ENCODE peak calls at places on chromosomes 6 and 20, in ten cellular contexts. X is GM12878; K is uterus; C is A549; T is hepatocyte; L is kidney epithelial cell; N is mucosa of descending colon; Z is CD8-positive, alpha-beta memory T cell; D is tibial artery; J is Panc1. H is an unnamed sample.

GRCh38 chr20:21808863-21809664 is 103.6 kb downstream of the PAX1 start:
- DNase-seq in X (no peak), K (no peak), C (peak), T (peak), L (no peak), N (peak), Z (peak), D (peak), J (no peak), H (no peak)

GRCh38 chr20:32165836-32166545 is 41.6 kb downstream of the PLAGL2 start:
- DNase-seq in X (no peak), K (peak), C (no peak), T (no peak), L (no peak), N (peak), Z (no peak), D (peak), J (no peak), H (peak)

GRCh38 chr20:8116067-8116811 is 15.8 kb upstream of the PLCB1 start:
- DNase-seq in X (no peak), K (no peak), C (no peak), T (no peak), L (no peak), N (no peak), Z (no peak), D (no peak), J (no peak), H (no peak)

GRCh38 chr6:2021713-2022125 is 223.7 kb downstream of the GMDS start:
- DNase-seq in X (no peak), K (peak), C (no peak), T (peak), L (no peak), N (peak), Z (no peak), D (peak), J (no peak), H (no peak)

GRCh38 chr20:62356948-62357667 is 10.0 kb downstream of the LAMA5 start:
- DNase-seq in X (no peak), K (peak), C (peak), T (no peak), L (no peak), N (no peak), Z (no peak), D (peak), J (no peak), H (no peak)

GRCh38 chr20:50330504-50331313 is 140.1 kb downstream of the CEBPB start:
- DNase-seq in X (no peak), K (no peak), C (no peak), T (no peak), L (no peak), N (peak), Z (no peak), D (no peak), J (no peak), H (no peak)

GRCh38 chr20:4521170-4521968 is 200.3 kb upstream of the PRND start:
- DNase-seq in X (no peak), K (no peak), C (no peak), T (no peak), L (no peak), N (no peak), Z (no peak), D (no peak), J (no peak), H (no peak)

GRCh38 chr20:12166053-12166717 is 248.5 kb downstream of the BTBD3 start:
- DNase-seq in X (no peak), K (peak), C (no peak), T (peak), L (peak), N (no peak), Z (no peak), D (no peak), J (no peak), H (no peak)

GRCh38 chr6:1965596-1966224 is 279.7 kb downstream of the GMDS start:
- DNase-seq in X (no peak), K (no peak), C (no peak), T (no peak), L (no peak), N (no peak), Z (no peak), D (no peak), J (no peak), H (no peak)

GRCh38 chr6:110366241-110366640 is 8.1 kb upstream of the METTL24 start:
- DNase-seq in X (no peak), K (no peak), C (no peak), T (peak), L (no peak), N (no peak), Z (no peak), D (no peak), J (no peak), H (no peak)

GRCh38 chr20:59515013-59515905 is 89.1 kb upstream of the PHACTR3 start:
- DNase-seq in X (no peak), K (no peak), C (peak), T (peak), L (no peak), N (peak), Z (no peak), D (peak), J (no peak), H (peak)

GRCh38 chr6:158769228-158769627 is 49.9 kb downstream of the EZR start:
- DNase-seq in X (no peak), K (no peak), C (no peak), T (no peak), L (no peak), N (no peak), Z (no peak), D (no peak), J (no peak), H (no peak)

GRCh38 chr6:20251525-20251924 is 39.3 kb upstream of the MBOAT1 start:
- DNase-seq in X (no peak), K (no peak), C (no peak), T (no peak), L (no peak), N (no peak), Z (no peak), D (no peak), J (no peak), H (no peak)

GRCh38 chr6:144659202-144659731 is 374.1 kb downstream of the UTRN start:
- DNase-seq in X (no peak), K (peak), C (no peak), T (peak), L (peak), N (no peak), Z (no peak), D (no peak), J (no peak), H (peak)

GRCh38 chr20:10079964-10080363 is 45.2 kb downstream of the ANKEF1 start:
- DNase-seq in X (no peak), K (no peak), C (peak), T (no peak), L (no peak), N (no peak), Z (no peak), D (no peak), J (no peak), H (peak)

GRCh38 chr6:138323821-138324220 is 53.9 kb upstream of the SMIM28 start:
- DNase-seq in X (no peak), K (no peak), C (no peak), T (no peak), L (no peak), N (no peak), Z (no peak), D (no peak), J (no peak), H (no peak)

GRCh38 chr6:164926686-164927085 is 382.7 kb downstream of the C6orf118 start:
- DNase-seq in X (no peak), K (no peak), C (no peak), T (no peak), L (no peak), N (no peak), Z (no peak), D (no peak), J (no peak), H (peak)

GRCh38 chr6:108838101-108838717 is 10.0 kb upstream of the ARMC2 start:
- DNase-seq in X (no peak), K (no peak), C (peak), T (peak), L (peak), N (no peak), Z (no peak), D (no peak), J (no peak), H (peak)

GRCh38 chr6:154261688-154262397 is 94.8 kb downstream of the IPCEF1 start:
- DNase-seq in X (no peak), K (no peak), C (no peak), T (no peak), L (no peak), N (no peak), Z (no peak), D (no peak), J (no peak), H (no peak)

GRCh38 chr6:29789176-29789575 is 38.4 kb upstream of the HLA-G start:
- DNase-seq in X (no peak), K (no peak), C (no peak), T (no peak), L (no peak), N (no peak), Z (no peak), D (no peak), J (no peak), H (no peak)

GRCh38 chr20:16701296-16701695 is 28.5 kb upstream of the SNRPB2 start:
- DNase-seq in X (no peak), K (no peak), C (peak), T (no peak), L (no peak), N (no peak), Z (no peak), D (no peak), J (peak), H (peak)

GRCh38 chr6:144265390-144265789 is 19.7 kb upstream of the UTRN start:
- DNase-seq in X (peak), K (no peak), C (peak), T (peak), L (no peak), N (no peak), Z (no peak), D (no peak), J (peak), H (peak)

GRCh38 chr6:17940151-17940791 is 47.2 kb downstream of the KIF13A start:
- DNase-seq in X (no peak), K (no peak), C (no peak), T (no peak), L (no peak), N (no peak), Z (no peak), D (no peak), J (no peak), H (no peak)
- H3K4me3 ChIP-seq in X (no peak), K (no peak), C (no peak), T (no peak), L (no peak), N (no peak), Z (no peak), D (no peak), J (no peak), H (no peak)

DNA sequence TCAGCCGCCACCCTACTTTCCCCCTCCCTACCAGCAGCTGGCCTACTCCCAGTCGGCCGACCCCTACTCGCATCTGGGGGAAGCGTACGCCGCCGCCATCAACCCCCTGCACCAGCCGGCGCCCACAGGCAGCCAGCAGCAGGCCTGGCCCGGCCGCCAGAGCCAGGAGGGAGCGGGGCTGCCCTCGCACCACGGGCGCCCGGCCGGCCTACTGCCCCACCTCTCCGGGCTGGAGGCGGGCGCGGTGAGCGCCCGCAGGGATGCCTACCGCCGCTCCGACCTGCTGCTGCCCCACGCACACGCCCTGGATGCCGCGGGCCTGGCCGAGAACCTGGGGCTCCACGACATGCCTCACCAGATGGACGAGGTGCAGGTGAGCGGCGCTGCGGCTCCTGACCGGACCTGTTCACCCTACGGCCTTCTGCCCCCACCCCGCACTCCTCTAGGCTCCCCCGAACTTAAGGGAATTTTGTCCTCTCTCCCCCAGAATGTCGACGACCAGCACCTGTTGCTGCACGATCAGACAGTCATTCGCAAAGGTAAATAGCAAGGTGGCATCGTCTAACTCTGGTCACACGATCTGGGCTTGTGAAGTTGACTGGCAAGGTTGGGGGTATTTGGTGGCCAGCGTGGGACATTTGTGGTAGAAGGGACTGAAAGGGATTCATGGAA is 2.3 kb downstream of the TFAP2C start:
- DNase-seq in X (no peak), K (no peak), C (no peak), T (no peak), L (no peak), N (no peak), Z (no peak), D (no peak), J (no peak), H (peak)
- H3K4me3 ChIP-seq in X (no peak), K (no peak), C (peak), T (peak), L (no peak), N (no peak), Z (no peak), D (no peak), J (no peak), H (peak)

DNA sequence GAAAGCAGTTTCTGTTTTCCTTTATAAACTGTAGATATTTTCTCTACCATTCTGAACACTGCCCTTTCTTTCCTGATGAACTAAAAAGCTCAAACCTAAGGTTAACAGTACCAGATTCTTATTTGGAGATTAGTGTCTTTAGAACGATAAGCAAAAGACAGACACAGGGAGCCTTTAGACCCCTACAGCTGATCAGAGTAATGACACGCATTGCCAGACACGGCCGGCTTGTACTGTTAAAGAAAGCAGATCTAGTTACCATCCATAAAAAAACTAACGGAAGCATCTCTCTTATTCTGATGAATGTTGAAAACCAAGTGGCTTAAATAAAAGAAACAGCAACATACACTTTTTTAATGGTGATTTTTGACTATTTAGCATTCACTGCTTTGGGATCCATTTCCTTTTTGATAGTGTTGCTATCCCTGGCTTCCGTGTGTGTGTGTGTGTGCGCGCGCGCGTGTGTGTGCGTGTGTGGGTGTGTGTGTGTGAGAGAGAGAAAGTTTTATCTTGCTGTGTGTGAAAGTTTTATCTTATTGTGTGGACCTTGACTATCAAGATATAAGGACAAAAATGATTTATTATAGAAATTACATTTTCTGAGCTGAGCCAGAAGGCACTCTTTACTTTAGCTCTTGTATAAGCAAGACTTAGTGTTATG is 95.6 kb upstream of the SLC35B3 start:
- DNase-seq in X (no peak), K (no peak), C (no peak), T (no peak), L (peak), N (no peak), Z (no peak), D (no peak), J (no peak), H (peak)
- H3K4me3 ChIP-seq in X (no peak), K (no peak), C (no peak), T (no peak), L (peak), N (no peak), Z (no peak), D (no peak), J (no peak), H (no peak)

DNA sequence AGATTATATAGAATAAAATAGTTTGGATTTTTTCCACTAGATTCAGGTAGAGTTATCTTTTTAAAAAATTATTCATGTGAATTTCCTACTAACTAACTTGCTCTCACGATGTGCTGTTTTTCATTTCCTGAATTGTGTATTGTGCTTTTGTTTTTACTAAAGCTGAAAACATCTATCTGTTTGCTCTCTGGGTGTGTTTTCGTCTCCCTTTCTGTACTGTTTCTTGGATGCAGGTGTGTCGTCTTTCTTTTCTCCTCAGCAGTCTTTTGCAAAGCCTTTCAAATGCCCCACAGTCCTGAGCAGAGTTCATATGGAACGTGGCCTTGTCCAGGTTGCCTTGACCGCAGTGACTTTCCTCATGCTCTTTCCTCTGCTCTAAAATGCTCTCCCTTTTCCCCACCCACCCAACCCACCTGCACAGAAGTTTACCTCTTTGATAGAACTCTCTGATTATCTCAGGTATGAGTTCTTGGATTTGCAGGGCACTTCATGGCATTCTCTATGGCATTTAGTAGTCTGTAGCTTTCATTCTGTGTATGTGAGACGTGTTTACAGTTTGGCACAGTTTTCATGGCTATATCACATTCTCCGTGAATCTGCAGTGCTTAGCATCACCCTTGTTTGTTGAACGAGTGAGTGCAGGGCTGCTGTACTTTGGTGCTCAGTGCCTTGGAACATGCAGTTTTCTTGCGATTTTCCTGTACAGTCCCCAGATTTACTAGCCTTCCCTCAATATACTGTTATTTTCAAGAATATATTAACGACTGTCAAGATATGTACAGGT is 77.1 kb downstream of the FARS2 start:
- DNase-seq in X (peak), K (no peak), C (no peak), T (no peak), L (no peak), N (no peak), Z (no peak), D (no peak), J (no peak), H (no peak)
- H3K4me3 ChIP-seq in X (peak), K (no peak), C (no peak), T (no peak), L (no peak), N (no peak), Z (no peak), D (no peak), J (no peak), H (no peak)

DNA sequence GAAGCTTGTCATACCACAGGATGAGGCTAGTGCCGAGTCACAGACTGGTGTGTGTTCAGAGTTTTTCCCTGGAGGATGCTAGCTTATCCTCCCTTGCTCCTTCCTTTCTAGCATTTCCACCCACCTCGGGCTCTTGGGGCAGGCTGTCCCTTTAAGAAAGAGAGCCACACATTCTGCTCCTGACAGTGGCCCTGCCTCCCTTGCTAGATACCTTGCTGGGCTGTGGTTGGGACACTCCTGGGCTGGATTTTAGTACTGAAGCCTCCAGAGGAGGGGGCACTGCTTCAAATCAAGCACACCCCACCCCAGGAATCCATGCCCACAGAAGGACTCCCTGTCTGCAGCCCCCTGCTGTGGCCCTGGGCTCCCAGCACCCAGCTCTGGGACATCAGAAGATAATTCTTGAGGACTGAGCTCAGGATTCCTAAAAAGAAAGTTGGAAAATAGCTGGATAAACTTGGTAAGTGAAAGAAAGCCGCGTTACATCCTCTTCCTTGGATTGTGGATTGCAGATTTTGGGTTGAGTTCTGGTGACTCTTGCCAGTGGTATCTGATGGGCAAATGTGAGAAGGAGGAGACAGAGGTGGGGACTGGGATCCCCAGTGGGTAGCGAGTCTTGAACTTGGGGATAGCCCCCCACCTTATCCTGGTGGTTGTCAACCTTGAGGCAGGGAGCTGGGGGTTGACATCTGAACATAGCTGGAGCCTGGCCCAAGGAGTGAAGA is 29.0 kb downstream of the DAAM2 start:
- DNase-seq in X (no peak), K (no peak), C (no peak), T (no peak), L (no peak), N (no peak), Z (no peak), D (no peak), J (no peak), H (peak)
- H3K4me3 ChIP-seq in X (no peak), K (no peak), C (no peak), T (no peak), L (no peak), N (no peak), Z (no peak), D (peak), J (no peak), H (no peak)

GRCh38 chr6:16731503-16732018 is 29.7 kb downstream of the ATXN1 start:
- DNase-seq in X (peak), K (no peak), C (no peak), T (no peak), L (no peak), N (no peak), Z (no peak), D (no peak), J (no peak), H (no peak)
- H3K4me3 ChIP-seq in X (peak), K (no peak), C (no peak), T (no peak), L (no peak), N (no peak), Z (no peak), D (no peak), J (no peak), H (no peak)

GRCh38 chr6:89221109-89221508 is 4.0 kb upstream of the GABRR1 start:
- DNase-seq in X (no peak), K (no peak), C (no peak), T (no peak), L (no peak), N (no peak), Z (no peak), D (no peak), J (no peak), H (no peak)

GRCh38 chr6:89214197-89214596 is 3.0 kb downstream of the GABRR1 start:
- DNase-seq in X (no peak), K (no peak), C (no peak), T (no peak), L (no peak), N (no peak), Z (no peak), D (no peak), J (no peak), H (no peak)

GRCh38 chr6:89215391-89215790 is 1.8 kb downstream of the GABRR1 start:
- DNase-seq in X (no peak), K (no peak), C (no peak), T (no peak), L (no peak), N (no peak), Z (no peak), D (no peak), J (no peak), H (no peak)

GRCh38 chr6:89216411-89216810 is 747 bp downstream of the GABRR1 start:
- DNase-seq in X (no peak), K (no peak), C (no peak), T (no peak), L (no peak), N (no peak), Z (no peak), D (no peak), J (no peak), H (no peak)

GRCh38 chr6:89217308-89217999 is at the start of gene GABRR1:
- DNase-seq in X (no peak), K (no peak), C (no peak), T (no peak), L (no peak), N (no peak), Z (no peak), D (no peak), J (no peak), H (no peak)
- H3K4me3 ChIP-seq in X (no peak), K (no peak), C (no peak), T (no peak), L (no peak), N (no peak), Z (no peak), D (peak), J (no peak), H (no peak)